ENCODE peak calls at places on chromosomes 13 and 19, in eight cellular contexts. E is NCI-H2107; K is GM04504; H is activated CD8-positive, alpha-beta memory T cell treated with anti-CD3 and anti-CD28 coated beads for 1 hour; S is uterus; U is body of pancreas; X is mucosa of gallbladder; B is K562. L is an unnamed sample.

GRCh38 chr19:43776285-43776684 is 4.5 kb downstream of the KCNN4 start:
- DNase-seq in E (no peak), K (no peak), H (no peak), S (no peak), U (no peak), X (no peak), B (peak; percentile 54), L (no peak)

GRCh38 chr13:21320642-21321034 is 138.5 kb downstream of the ZDHHC20 start:
- DNase-seq in E (no peak), K (no peak), H (no peak), S (no peak), U (no peak), X (no peak), B (no peak), L (no peak)

GRCh38 chr13:45055198-45055901 is 65.0 kb upstream of the GTF2F2 start:
- DNase-seq in E (no peak), K (peak; percentile 86), H (no peak), S (peak; percentile 42), U (peak; percentile 4), X (no peak), B (no peak), L (no peak)

GRCh38 chr13:112714772-112715569 is 25.1 kb downstream of the ATP11A start:
- DNase-seq in E (no peak), K (no peak), H (no peak), S (no peak), U (no peak), X (no peak), B (no peak), L (peak; percentile 57)

GRCh38 chr19:19447536-19448237 is 42.2 kb downstream of the GATAD2A start:
- DNase-seq in E (no peak), K (no peak), H (no peak), S (no peak), U (no peak), X (no peak), B (no peak), L (no peak)

GRCh38 chr19:38145627-38146026 is 78.4 kb downstream of the DPF1 start:
- DNase-seq in E (no peak), K (no peak), H (no peak), S (no peak), U (no peak), X (no peak), B (no peak), L (no peak)

GRCh38 chr13:110876592-110876991 is 38.3 kb downstream of the ANKRD10 start:
- DNase-seq in E (no peak), K (no peak), H (no peak), S (no peak), U (no peak), X (no peak), B (peak; percentile 30), L (no peak)

GRCh38 chr19:54724644-54725043 is 402 bp downstream of the KIR3DL3 start:
- DNase-seq in E (no peak), K (no peak), H (no peak), S (no peak), U (no peak), X (no peak), B (no peak), L (no peak)

GRCh38 chr13:40475617-40476016 is 190.8 kb downstream of the FOXO1 start:
- DNase-seq in E (no peak), K (no peak), H (no peak), S (no peak), U (no peak), X (no peak), B (no peak), L (no peak)

GRCh38 chr19:32870981-32871451 is 1.4 kb upstream of the SLC7A9 start:
- DNase-seq in E (no peak), K (no peak), H (no peak), S (no peak), U (no peak), X (no peak), B (no peak), L (no peak)

GRCh38 chr13:81602236-81602635 is 1261.3 kb upstream of the SPRY2 start:
- DNase-seq in E (no peak), K (no peak), H (no peak), S (no peak), U (no peak), X (no peak), B (no peak), L (no peak)

GRCh38 chr19:4144666-4145261 is 8.7 kb upstream of the CREB3L3 start:
- DNase-seq in E (no peak), K (no peak), H (no peak), S (no peak), U (no peak), X (peak; percentile 62), B (peak; percentile 34), L (no peak)

GRCh38 chr19:13881231-13881691 is 4.3 kb downstream of the NANOS3 start:
- DNase-seq in E (no peak), K (no peak), H (no peak), S (no peak), U (no peak), X (no peak), B (no peak), L (no peak)

GRCh38 chr13:44244288-44244687 is 129.3 kb upstream of the SERP2 start:
- DNase-seq in E (no peak), K (no peak), H (no peak), S (no peak), U (no peak), X (no peak), B (peak; percentile 38), L (no peak)

GRCh38 chr19:10968527-10969081 is 7.8 kb downstream of the SMARCA4 start:
- DNase-seq in E (no peak), K (no peak), H (no peak), S (no peak), U (no peak), X (no peak), B (no peak), L (no peak)

GRCh38 chr19:58560921-58561320 is 2.5 kb upstream of the UBE2M start:
- DNase-seq in E (no peak), K (no peak), H (no peak), S (no peak), U (no peak), X (no peak), B (no peak), L (no peak)

GRCh38 chr13:31236211-31236786 is 36.5 kb downstream of the B3GLCT start:
- DNase-seq in E (peak; percentile 3), K (no peak), H (no peak), S (no peak), U (peak; percentile 18), X (no peak), B (peak; percentile 13), L (no peak)

GRCh38 chr13:102234618-102235017 is 167.2 kb downstream of the FGF14 start:
- DNase-seq in E (no peak), K (no peak), H (no peak), S (no peak), U (no peak), X (no peak), B (no peak), L (no peak)

GRCh38 chr19:30932854-30933253 is 416.4 kb downstream of the TSHZ3 start:
- DNase-seq in E (no peak), K (no peak), H (no peak), S (no peak), U (no peak), X (no peak), B (no peak), L (no peak)

GRCh38 chr19:57210381-57210780 is 19.1 kb downstream of the ZNF264 start:
- DNase-seq in E (no peak), K (no peak), H (no peak), S (no peak), U (no peak), X (no peak), B (no peak), L (no peak)

GRCh38 chr13:63979951-63980350 is 2564.3 kb upstream of the PCDH20 start:
- DNase-seq in E (no peak), K (no peak), H (no peak), S (no peak), U (no peak), X (no peak), B (no peak), L (no peak)

GRCh38 chr13:31201341-31202024 is 1.7 kb downstream of the B3GLCT start:
- DNase-seq in E (no peak), K (peak; percentile 20), H (no peak), S (peak; percentile 39), U (peak; percentile 27), X (no peak), B (no peak), L (no peak)

GRCh38 chr13:51249767-51250741 is 27.9 kb downstream of the FAM124A start:
- DNase-seq in E (no peak), K (no peak), H (no peak), S (no peak), U (peak; percentile 38), X (no peak), B (peak; percentile 27), L (no peak)

GRCh38 chr19:28940751-28941500 is 272.0 kb downstream of the UQCRFS1 start:
- DNase-seq in E (no peak), K (peak; percentile 62), H (no peak), S (no peak), U (no peak), X (no peak), B (no peak), L (no peak)

L was measured in sciatic nerve.